ENCODE peak calls at places on chromosomes 6 and 20, in nine cellular contexts. A, S, W, C, M, J, U, T and E are unnamed samples.

GRCh38 chr6:134123666-134124208 is 71.3 kb upstream of the SLC2A12 start:
- DNase-seq in S (peak), W (peak), T (no peak), C (peak), M (peak), J (no peak), A (peak), U (no peak), E (peak)

GRCh38 chr6:112971651-112972050 is 624.5 kb downstream of the RFPL4B start:
- DNase-seq in W (no peak), M (no peak), J (no peak), C (no peak), A (no peak), T (no peak), U (no peak), S (no peak), E (no peak)

GRCh38 chr20:2206957-2207769 is 88.6 kb upstream of the TGM3 start:
- DNase-seq in U (peak), S (peak), A (peak), J (peak), M (peak), C (peak), T (peak), W (no peak), E (peak)

GRCh38 chr20:34621383-34622367 is 55.2 kb downstream of the PIGU start:
- DNase-seq in J (no peak), M (no peak), S (peak), C (no peak), A (no peak), U (no peak), T (no peak), W (no peak), E (no peak)

GRCh38 chr6:25427549-25427948 is 148.4 kb downstream of the CARMIL1 start:
- DNase-seq in A (no peak), T (no peak), C (no peak), W (no peak), M (no peak), U (no peak), S (no peak), J (no peak), E (no peak)

GRCh38 chr20:53080969-53081871 is 109.1 kb downstream of the TSHZ2 start:
- DNase-seq in J (no peak), M (no peak), T (no peak), A (no peak), S (peak), C (no peak), U (no peak), W (no peak), E (peak)

GRCh38 chr20:36303020-36303595 is 3.0 kb upstream of the DLGAP4 start:
- DNase-seq in S (no peak), W (no peak), T (no peak), M (no peak), U (no peak), J (no peak), C (no peak), A (no peak), E (no peak)

GRCh38 chr20:57547250-57547649 is 13.7 kb upstream of the PCK1 start:
- DNase-seq in U (no peak), T (no peak), M (no peak), J (no peak), C (no peak), S (peak), W (no peak), A (no peak), E (no peak)

GRCh38 chr6:27143474-27144026 is 104.0 kb upstream of the PRSS16 start:
- DNase-seq in S (no peak), T (no peak), U (no peak), W (no peak), A (no peak), C (no peak), M (no peak), J (no peak), E (no peak)

GRCh38 chr6:154457881-154458284 is 52.6 kb downstream of the CNKSR3 start:
- DNase-seq in C (no peak), U (no peak), J (no peak), M (no peak), W (no peak), S (no peak), A (no peak), T (no peak), E (no peak)

GRCh38 chr20:63704749-63705117 is 3.0 kb downstream of the ARFRP1 start:
- DNase-seq in A (no peak), W (no peak), C (no peak), U (peak), J (no peak), S (no peak), M (no peak), T (no peak), E (no peak)

GRCh38 chr6:51854876-51855275 is 232.5 kb downstream of the PKHD1 start:
- DNase-seq in J (no peak), A (peak), W (no peak), S (no peak), C (no peak), T (peak), M (no peak), U (peak), E (no peak)

GRCh38 chr20:23782366-23782983 is 31.7 kb upstream of the CST1 start:
- DNase-seq in A (peak), U (no peak), W (no peak), J (no peak), C (no peak), T (peak), M (peak), S (peak), E (no peak)

GRCh38 chr6:149112976-149113375 is 204.5 kb upstream of the TAB2 start:
- DNase-seq in M (peak), T (no peak), W (no peak), C (no peak), U (no peak), S (no peak), J (no peak), A (no peak), E (no peak)

GRCh38 chr6:2663123-2663522 is 87.6 kb downstream of the MYLK4 start:
- DNase-seq in S (peak), U (no peak), W (no peak), T (no peak), J (no peak), M (peak), A (no peak), C (no peak), E (no peak)

GRCh38 chr6:70530023-70530422 is 36.7 kb upstream of the SDHAF4 start:
- DNase-seq in J (no peak), S (no peak), M (no peak), C (no peak), W (no peak), A (no peak), U (no peak), T (no peak), E (no peak)

GRCh38 chr20:6075428-6076219 is 21.8 kb upstream of the LRRN4 start:
- DNase-seq in T (no peak), U (no peak), S (no peak), M (no peak), A (no peak), C (no peak), W (no peak), J (peak), E (peak)

GRCh38 chr6:10409766-10410209 is 5.1 kb downstream of the TFAP2A start:
- DNase-seq in S (no peak), T (no peak), C (no peak), A (no peak), U (peak), M (no peak), W (no peak), J (no peak), E (no peak)

GRCh38 chr6:149459761-149460160 is 25.1 kb downstream of the ZC3H12D start:
- DNase-seq in M (no peak), C (no peak), A (no peak), W (no peak), U (no peak), T (no peak), S (peak), J (no peak), E (no peak)

GRCh38 chr20:17664025-17664638 is 17.9 kb downstream of the RRBP1 start:
- DNase-seq in T (no peak), M (no peak), A (no peak), C (no peak), W (no peak), U (no peak), J (no peak), S (peak), E (peak)

GRCh38 chr6:162560891-162561290 is 166.7 kb downstream of the PRKN start:
- DNase-seq in A (no peak), M (no peak), U (no peak), T (peak), W (no peak), J (no peak), S (no peak), C (no peak), E (no peak)

GRCh38 chr6:53394704-53395103 is 46.0 kb upstream of the ELOVL5 start:
- DNase-seq in J (no peak), C (no peak), U (no peak), S (no peak), M (no peak), W (no peak), A (no peak), T (no peak), E (no peak)

GRCh38 chr6:132995432-132995831 is 181.1 kb downstream of the RPS12 start:
- DNase-seq in T (no peak), C (no peak), S (no peak), W (no peak), J (no peak), M (no peak), A (no peak), U (no peak), E (no peak)

GRCh38 chr6:145497006-145497405 is 238.3 kb downstream of the EPM2A start:
- DNase-seq in S (no peak), C (no peak), U (no peak), W (no peak), A (no peak), M (no peak), T (no peak), J (no peak), E (peak)

GRCh38 chr6:2958802-2959201 is 12.6 kb downstream of the SERPINB6 start:
- DNase-seq in M (no peak), J (no peak), T (no peak), U (no peak), S (no peak), C (no peak), W (no peak), A (no peak), E (no peak)

GRCh38 chr6:106056060-106056737 is 29.9 kb upstream of the PRDM1 start:
- DNase-seq in U (no peak), S (no peak), M (no peak), A (no peak), J (no peak), W (no peak), C (peak), T (no peak), E (no peak)

GRCh38 chr6:101163611-101164010 is 229.9 kb upstream of the GRIK2 start:
- DNase-seq in J (no peak), M (no peak), S (no peak), W (no peak), A (no peak), C (no peak), T (no peak), U (no peak), E (no peak)

GRCh38 chr20:56843817-56844216 is 214.7 kb downstream of the TFAP2C start:
- DNase-seq in M (no peak), J (no peak), A (peak), T (no peak), U (no peak), S (no peak), W (no peak), C (no peak), E (no peak)

GRCh38 chr20:19913927-19914614 is 103.1 kb upstream of the NAA20 start:
- DNase-seq in T (no peak), J (no peak), U (no peak), W (no peak), C (no peak), M (peak), A (no peak), S (peak), E (peak)

GRCh38 chr6:166586424-166587156 is at the start of gene RAMACL:
- DNase-seq in A (peak), S (no peak), U (no peak), W (no peak), T (peak), J (no peak), C (peak), M (peak), E (no peak)

GRCh38 chr6:126071000-126071647 is 84.8 kb downstream of the TRMT11 start:
- DNase-seq in M (no peak), S (no peak), U (no peak), J (no peak), C (no peak), W (no peak), T (no peak), A (no peak), E (no peak)

GRCh38 chr6:139124887-139125672 is 9.8 kb upstream of the HECA start:
- DNase-seq in M (peak), T (peak), U (no peak), S (peak), J (peak), A (peak), W (no peak), C (peak), E (peak)

GRCh38 chr6:56475736-56476457 is 166.8 kb downstream of the DST start:
- DNase-seq in W (no peak), C (no peak), M (no peak), S (no peak), J (no peak), U (no peak), A (no peak), T (no peak), E (peak)

GRCh38 chr6:4371207-4371921 is 236.0 kb upstream of the ECI2 start:
- DNase-seq in A (no peak), S (peak), M (no peak), C (no peak), W (no peak), J (peak), U (no peak), T (no peak), E (peak)

GRCh38 chr20:54062812-54063280 is 7.5 kb downstream of the BCAS1 start:
- DNase-seq in M (peak), W (no peak), C (no peak), J (no peak), S (peak), T (no peak), U (no peak), A (no peak), E (peak)

GRCh38 chr6:46419576-46420002 is 71.7 kb downstream of the RCAN2 start:
- DNase-seq in W (peak), S (peak), J (no peak), M (peak), U (no peak), T (peak), C (no peak), A (peak), E (peak)
- TF ChIP-seq CTCF in W (peak), S (peak), J (peak), M (peak), U (peak), T (peak), C (peak), A (peak), E (peak)

DNA sequence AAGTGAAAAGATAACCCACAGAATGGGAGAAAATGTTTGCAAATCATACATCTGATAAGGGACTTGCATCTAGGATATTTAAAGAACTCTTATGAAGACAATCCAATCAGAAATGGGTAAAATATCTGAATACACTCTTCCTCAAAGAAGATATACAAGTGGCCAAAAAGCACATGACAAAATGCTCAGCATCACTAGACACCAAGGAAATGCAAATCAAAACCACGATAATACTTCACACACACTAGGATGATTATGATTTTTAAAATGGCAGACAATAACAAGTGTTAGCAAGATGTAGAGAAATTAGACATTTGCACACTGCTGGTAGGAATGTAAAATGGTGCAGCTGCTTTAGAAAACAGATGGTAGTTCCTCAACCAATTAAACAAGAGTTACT is 34.8 kb upstream of the SIRT5 start:
- DNase-seq in A (no peak), T (no peak), C (no peak), J (no peak), W (no peak), S (no peak), M (no peak), U (no peak), E (no peak)
- TF ChIP-seq CTCF in A (no peak), T (no peak), C (no peak), J (no peak), W (no peak), S (no peak), M (no peak), U (no peak), E (no peak)

GRCh38 chr6:115982453-115982852 is 78.2 kb downstream of the FRK start:
- DNase-seq in C (no peak), U (no peak), M (no peak), J (no peak), S (no peak), T (no peak), A (no peak), W (no peak), E (no peak)
- TF ChIP-seq CTCF in C (no peak), U (no peak), M (no peak), J (no peak), S (no peak), T (no peak), A (no peak), W (no peak), E (no peak)

GRCh38 chr6:40455686-40456389 is 131.3 kb downstream of the LRFN2 start:
- DNase-seq in U (no peak), T (no peak), M (no peak), S (no peak), W (no peak), C (no peak), J (no peak), A (no peak), E (no peak)
- TF ChIP-seq CTCF in U (no peak), T (no peak), M (no peak), S (no peak), W (no peak), C (no peak), J (no peak), A (no peak), E (no peak)